ENCODE peak calls at places on chromosomes 3 and 15, in ten cellular contexts. T, P, G, Z, W, N, V, K, X and A are unnamed samples.

GRCh38 chr3:194532591-194532990 is 45.8 kb upstream of the ATP13A3 start:
- DNase-seq in T (no peak), P (no peak), G (no peak), Z (no peak), W (no peak), N (no peak), V (no peak), K (no peak), X (no peak), A (peak)

GRCh38 chr3:194632211-194632982 is 822 bp downstream of the TMEM44 start:
- DNase-seq in T (no peak), P (no peak), G (peak), Z (peak), W (no peak), N (no peak), V (no peak), K (no peak), X (no peak), A (peak)

GRCh38 chr3:170584585-170585007 is 1.3 kb downstream of the SLC7A14 start:
- DNase-seq in T (peak), P (no peak), G (peak), Z (peak), W (peak), N (no peak), V (no peak), K (peak), X (no peak), A (peak)

GRCh38 chr3:55939287-55939686 is 452.2 kb upstream of the WNT5A start:
- DNase-seq in T (no peak), P (no peak), G (no peak), Z (no peak), W (no peak), N (no peak), V (no peak), K (no peak), X (no peak), A (no peak)

GRCh38 chr15:39720721-39721611 is 61.7 kb downstream of the FSIP1 start:
- DNase-seq in T (no peak), P (no peak), G (no peak), Z (peak), W (no peak), N (no peak), V (no peak), K (no peak), X (peak), A (peak)

GRCh38 chr3:117553461-117553860 is 843.9 kb downstream of the TUSC7 start:
- DNase-seq in T (no peak), P (no peak), G (no peak), Z (peak), W (no peak), N (no peak), V (no peak), K (no peak), X (no peak), A (no peak)

GRCh38 chr3:64188810-64189560 is 36.3 kb downstream of the PRICKLE2 start:
- DNase-seq in T (peak), P (no peak), G (no peak), Z (peak), W (no peak), N (peak), V (no peak), K (peak), X (peak), A (peak)

GRCh38 chr15:94070341-94071275 is 160.8 kb upstream of the MCTP2 start:
- DNase-seq in T (peak), P (no peak), G (no peak), Z (no peak), W (no peak), N (peak), V (no peak), K (no peak), X (no peak), A (peak)

GRCh38 chr3:133941390-133941789 is 45.7 kb upstream of the RAB6B start:
- DNase-seq in T (no peak), P (no peak), G (no peak), Z (peak), W (no peak), N (no peak), V (no peak), K (no peak), X (no peak), A (no peak)

GRCh38 chr3:157160652-157161480 is 919 bp upstream of the CCNL1 start:
- DNase-seq in T (peak), P (peak), G (peak), Z (peak), W (no peak), N (peak), V (peak), K (peak), X (peak), A (peak)

GRCh38 chr15:65067645-65068416 is at the start of gene RASL12:
- DNase-seq in T (no peak), P (no peak), G (no peak), Z (no peak), W (no peak), N (no peak), V (no peak), K (no peak), X (no peak), A (no peak)

GRCh38 chr3:109683746-109684145 is 346.4 kb upstream of the DPPA4 start:
- DNase-seq in T (no peak), P (no peak), G (no peak), Z (peak), W (no peak), N (no peak), V (no peak), K (no peak), X (no peak), A (no peak)

GRCh38 chr3:184466413-184466960 is 86.6 kb downstream of the CHRD start:
- DNase-seq in T (no peak), P (no peak), G (no peak), Z (peak), W (no peak), N (no peak), V (no peak), K (no peak), X (no peak), A (no peak)

GRCh38 chr3:150803440-150803985 is 40.5 kb upstream of the SIAH2 start:
- DNase-seq in T (no peak), P (no peak), G (no peak), Z (no peak), W (no peak), N (no peak), V (no peak), K (no peak), X (no peak), A (no peak)

GRCh38 chr15:80551348-80551747 is 143.8 kb upstream of the ABHD17C start:
- DNase-seq in T (no peak), P (no peak), G (no peak), Z (no peak), W (no peak), N (no peak), V (no peak), K (no peak), X (no peak), A (no peak)

GRCh38 chr15:91047545-91048199 is 25.3 kb upstream of the VPS33B start:
- DNase-seq in T (no peak), P (no peak), G (no peak), Z (no peak), W (no peak), N (no peak), V (no peak), K (no peak), X (no peak), A (no peak)

GRCh38 chr3:142117452-142117851 is 31.9 kb downstream of the TFDP2 start:
- DNase-seq in T (no peak), P (no peak), G (no peak), Z (no peak), W (no peak), N (peak), V (no peak), K (no peak), X (no peak), A (no peak)

GRCh38 chr3:31789429-31789828 is 191.6 kb downstream of the OSBPL10 start:
- DNase-seq in T (no peak), P (no peak), G (no peak), Z (no peak), W (no peak), N (no peak), V (no peak), K (no peak), X (no peak), A (no peak)

GRCh38 chr3:197306374-197307086 is 8.1 kb upstream of the DLG1 start:
- DNase-seq in T (no peak), P (no peak), G (no peak), Z (peak), W (no peak), N (no peak), V (no peak), K (no peak), X (peak), A (no peak)

GRCh38 chr3:11350374-11350773 is 78.2 kb downstream of the ATG7 start:
- DNase-seq in T (no peak), P (no peak), G (no peak), Z (peak), W (no peak), N (no peak), V (no peak), K (no peak), X (no peak), A (no peak)

GRCh38 chr15:33045066-33045810 is 149.3 kb downstream of the FMN1 start:
- DNase-seq in T (no peak), P (no peak), G (no peak), Z (no peak), W (no peak), N (no peak), V (no peak), K (no peak), X (no peak), A (no peak)

GRCh38 chr15:40295870-40296560 is 11.7 kb downstream of the PLCB2 start:
- DNase-seq in T (no peak), P (no peak), G (no peak), Z (no peak), W (no peak), N (no peak), V (no peak), K (no peak), X (no peak), A (no peak)

GRCh38 chr3:150454085-150454484 is 46.0 kb downstream of the TSC22D2 start:
- DNase-seq in T (no peak), P (no peak), G (no peak), Z (no peak), W (no peak), N (no peak), V (no peak), K (no peak), X (no peak), A (no peak)

GRCh38 chr15:82742134-82742533 is 32.5 kb upstream of the AP3B2 start:
- DNase-seq in T (peak), P (no peak), G (no peak), Z (no peak), W (no peak), N (no peak), V (no peak), K (no peak), X (no peak), A (no peak)

GRCh38 chr15:68384451-68385239 is 47.3 kb downstream of the ITGA11 start:
- DNase-seq in T (peak), P (no peak), G (peak), Z (peak), W (no peak), N (no peak), V (no peak), K (no peak), X (peak), A (peak)

GRCh38 chr15:64697911-64698369 is 77.4 kb downstream of the RBPMS2 start:
- DNase-seq in T (no peak), P (no peak), G (peak), Z (peak), W (no peak), N (no peak), V (no peak), K (no peak), X (no peak), A (no peak)

GRCh38 chr15:93289951-93290350 is 200.9 kb upstream of the RGMA start:
- DNase-seq in T (no peak), P (no peak), G (no peak), Z (no peak), W (no peak), N (no peak), V (no peak), K (no peak), X (no peak), A (no peak)

GRCh38 chr3:95971573-95971972 is 842.8 kb upstream of the EPHA6 start:
- DNase-seq in T (no peak), P (no peak), G (no peak), Z (peak), W (no peak), N (no peak), V (no peak), K (no peak), X (no peak), A (no peak)

GRCh38 chr3:11544413-11545181 is 99.1 kb downstream of the VGLL4 start:
- DNase-seq in T (no peak), P (no peak), G (no peak), Z (peak), W (no peak), N (no peak), V (no peak), K (no peak), X (no peak), A (no peak)